ENCODE peak calls at places on chromosome 9, in four cellular contexts. S, K, X and L are unnamed samples.
A peak's percentile ranks its signal among the peaks of the same experiment; 100 is the strongest.

GRCh38 chr9:129139993-129140396 is 28.8 kb downstream of the PTPA start:
- DNase-seq in S (peak; percentile 98), X (peak; percentile 79), K (peak; percentile 100), L (peak; percentile 90)

GRCh38 chr9:126417007-126417406 is 90.4 kb downstream of the MVB12B start:
- DNase-seq in K (no peak), X (no peak), S (no peak), L (no peak)

GRCh38 chr9:137044502-137045177 is 1.3 kb downstream of the NPDC1 start:
- DNase-seq in K (no peak), X (no peak), S (no peak), L (no peak)

GRCh38 chr9:93620881-93621820 is 44.8 kb downstream of the PHF2 start:
- DNase-seq in K (no peak), S (no peak), X (no peak), L (no peak)

GRCh38 chr9:116355153-116355827 is 201.7 kb downstream of the PAPPA start:
- DNase-seq in S (no peak), K (peak; percentile 58), X (no peak), L (no peak)

GRCh38 chr9:114002986-114003740 is 74.9 kb downstream of the AMBP start:
- DNase-seq in K (no peak), X (no peak), S (no peak), L (no peak)

GRCh38 chr9:120876842-120877240 is at the start of gene PHF19:
- DNase-seq in K (peak; percentile 34), S (peak; percentile 58), X (peak; percentile 35), L (no peak)

GRCh38 chr9:974993-975739 is 1.3 kb upstream of the DMRT3 start:
- DNase-seq in K (no peak), S (no peak), X (no peak), L (no peak)

GRCh38 chr9:123318961-123319421 is 37.0 kb upstream of the CRB2 start:
- DNase-seq in S (no peak), X (no peak), K (no peak), L (no peak)

GRCh38 chr9:134413890-134414731 is 87.9 kb downstream of the RXRA start:
- DNase-seq in S (peak; percentile 66), X (no peak), K (peak; percentile 78), L (no peak)

GRCh38 chr9:129885018-129885669 is 49.9 kb downstream of the USP20 start:
- DNase-seq in S (no peak), X (peak; percentile 30), K (no peak), L (peak; percentile 21)

GRCh38 chr9:125513634-125514413 is 193.2 kb downstream of the MAPKAP1 start:
- DNase-seq in K (peak; percentile 81), X (no peak), S (peak; percentile 72), L (no peak)

GRCh38 chr9:98332405-98332831 is 77.0 kb upstream of the TBC1D2 start:
- DNase-seq in K (no peak), S (no peak), X (no peak), L (no peak)

GRCh38 chr9:87898151-87898550 is 15.5 kb downstream of the SPATA31E1 start:
- DNase-seq in S (peak; percentile 44), X (no peak), K (peak; percentile 44), L (no peak)

GRCh38 chr9:32426278-32426939 is 42.0 kb downstream of the ACO1 start:
- DNase-seq in X (no peak), S (peak; percentile 93), K (peak; percentile 97), L (no peak)

GRCh38 chr9:92564982-92565381 is 29.2 kb upstream of the ECM2 start:
- DNase-seq in K (no peak), S (peak; percentile 6), X (no peak), L (no peak)

GRCh38 chr9:117153021-117153420 is 261.8 kb downstream of the ASTN2 start:
- DNase-seq in X (no peak), K (peak; percentile 25), S (no peak), L (no peak)

GRCh38 chr9:20476912-20477311 is 145.4 kb downstream of the MLLT3 start:
- DNase-seq in X (no peak), K (peak; percentile 65), S (no peak), L (no peak)

GRCh38 chr9:12640021-12640587 is 53.1 kb upstream of the TYRP1 start:
- DNase-seq in X (peak; percentile 25), S (peak; percentile 28), K (peak; percentile 87), L (no peak)

GRCh38 chr9:136726631-136727191 is 14.3 kb downstream of the DIPK1B start:
- DNase-seq in S (peak; percentile 18), K (no peak), X (peak; percentile 60), L (no peak)

GRCh38 chr9:38046669-38047300 is 22.2 kb downstream of the SHB start:
- DNase-seq in X (no peak), K (peak; percentile 62), S (peak; percentile 38), L (peak; percentile 58)

GRCh38 chr9:87880683-87881082 is 2.0 kb upstream of the SPATA31E1 start:
- DNase-seq in S (no peak), K (no peak), X (no peak), L (no peak)

GRCh38 chr9:131833906-131834305 is 94.0 kb upstream of the RAPGEF1 start:
- DNase-seq in K (peak; percentile 9), X (no peak), S (peak; percentile 7), L (no peak)

GRCh38 chr9:118575341-118576070 is 793.7 kb downstream of the BRINP1 start:
- DNase-seq in X (no peak), K (peak; percentile 30), S (peak; percentile 67), L (no peak)

GRCh38 chr9:78325846-78326350 is 29.0 kb downstream of the PSAT1 start:
- DNase-seq in S (no peak), X (no peak), K (no peak), L (no peak)

GRCh38 chr9:13034696-13035006 is 244.8 kb downstream of the MPDZ start:
- DNase-seq in K (peak; percentile 24), X (no peak), S (no peak), L (no peak)

GRCh38 chr9:87152206-87152605 is 204.9 kb upstream of the GAS1 start:
- DNase-seq in S (no peak), K (peak; percentile 42), X (no peak), L (no peak)